ENCODE peak calls at places on chromosomes 2 and 18, in six cellular contexts. J is A549, F is endothelial cell of umbilical vein, V is body of pancreas, Q is tibial nerve, W is IMR-90. Z is an unnamed sample.

GRCh38 chr2:127086800-127087737 is 19.9 kb downstream of the BIN1 start:
- DNase-seq in J (no peak), F (peak; percentile 75), V (no peak), Q (peak; percentile 66), W (peak; percentile 88), Z (peak; percentile 52)

GRCh38 chr2:6913415-6914157 is 3.6 kb upstream of the RNF144A start:
- DNase-seq in J (no peak), F (no peak), V (no peak), Q (no peak), W (no peak), Z (no peak)

GRCh38 chr18:31575515-31576246 is 16.0 kb upstream of the TTR start:
- DNase-seq in J (no peak), F (no peak), V (no peak), Q (no peak), W (no peak), Z (no peak)

GRCh38 chr18:3867768-3868445 is 417.9 kb downstream of the TGIF1 start:
- DNase-seq in J (no peak), F (no peak), V (no peak), Q (no peak), W (no peak), Z (no peak)

GRCh38 chr2:58913082-58913726 is 672.1 kb upstream of the FANCL start:
- DNase-seq in J (no peak), F (no peak), V (no peak), Q (no peak), W (no peak), Z (no peak)

GRCh38 chr18:22705328-22705727 is 227.8 kb upstream of the RBBP8 start:
- DNase-seq in J (peak; percentile 56), F (no peak), V (no peak), Q (no peak), W (peak; percentile 91), Z (no peak)

GRCh38 chr2:75709297-75709696 is 1.4 kb downstream of the GCFC2 start:
- DNase-seq in J (no peak), F (peak; percentile 24), V (no peak), Q (no peak), W (no peak), Z (no peak)

GRCh38 chr2:46914578-46915230 is 902 bp downstream of the MCFD2 start:
- DNase-seq in J (no peak), F (peak; percentile 38), V (no peak), Q (no peak), W (no peak), Z (no peak)

GRCh38 chr2:28036307-28036706 is 145.8 kb downstream of the BABAM2 start:
- DNase-seq in J (no peak), F (peak; percentile 48), V (no peak), Q (no peak), W (peak; percentile 30), Z (no peak)
- H3K27ac ChIP-seq in J (no peak overlapping the region), F (peak overlapping the region; percentile 33), V (no peak overlapping the region), Q (no peak overlapping the region), W (no peak overlapping the region), Z (no peak overlapping the region)

GRCh38 chr2:135531231-135532197 is at the start of gene R3HDM1:
- DNase-seq in J (peak; percentile 100), F (peak; percentile 100), V (peak; percentile 99), Q (peak; percentile 97), W (peak; percentile 100), Z (peak; percentile 99)
- TF ChIP-seq CTCF in J (peak; percentile 18), F (no peak), V (no peak), Q (no peak), W (peak; percentile 29), Z (no peak)

GRCh38 chr2:42309366-42309765 is 51.7 kb downstream of the COX7A2L start:
- DNase-seq in J (no peak), F (no peak), V (no peak), Q (no peak), W (no peak), Z (no peak)
- TF ChIP-seq POLR2A in J (no peak), F (no peak), V (no peak), Q (no peak), W (no peak), Z (no peak)

GRCh38 chr2:199744260-199744659 is 106.7 kb downstream of the FTCDNL1 start:
- DNase-seq in J (no peak), F (no peak), V (no peak), Q (no peak), W (no peak), Z (no peak)

GRCh38 chr2:199738723-199739412 is 112.1 kb downstream of the FTCDNL1 start:
- DNase-seq in J (peak; percentile 57), F (no peak), V (no peak), Q (no peak), W (peak; percentile 70), Z (no peak)

GRCh38 chr2:199742884-199743283 is 108.1 kb downstream of the FTCDNL1 start:
- DNase-seq in J (no peak), F (no peak), V (no peak), Q (no peak), W (no peak), Z (no peak)

GRCh38 chr2:199740111-199740428 is 110.9 kb downstream of the FTCDNL1 start:
- DNase-seq in J (no peak), F (no peak), V (no peak), Q (no peak), W (no peak), Z (no peak)

DNA sequence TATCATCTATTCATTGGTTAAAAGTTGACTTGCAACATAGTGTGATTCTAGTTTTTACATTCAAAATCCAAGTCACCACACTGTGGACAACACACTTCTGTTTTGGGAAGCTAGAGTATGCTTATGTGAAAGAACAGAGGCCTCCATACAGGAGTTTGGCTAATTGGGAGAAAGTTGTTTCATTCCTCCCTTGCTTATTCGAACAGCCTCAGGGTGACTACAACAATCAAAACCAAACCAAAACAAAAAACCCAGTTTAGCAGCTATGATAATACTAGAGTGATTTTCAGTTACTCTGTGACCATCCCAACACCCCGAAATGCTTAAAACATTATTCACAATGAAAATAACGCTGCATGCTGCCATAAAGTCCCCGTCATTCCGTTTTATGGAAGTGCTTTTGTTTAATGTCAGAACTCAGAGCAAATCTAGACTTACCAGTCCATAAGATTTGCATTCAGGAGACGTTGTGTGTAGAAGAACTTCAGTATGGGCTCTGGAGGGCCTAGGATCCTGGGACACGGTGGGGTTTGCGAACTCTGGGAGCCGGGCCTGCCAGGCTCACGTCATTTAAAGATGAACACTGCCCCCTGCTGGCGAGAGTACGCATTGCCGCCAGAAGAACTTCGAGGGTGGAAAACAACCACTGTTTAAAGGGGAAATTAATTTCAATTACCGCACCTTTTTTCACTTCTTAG is 111.4 kb downstream of the FTCDNL1 start:
- DNase-seq in J (peak; percentile 65), F (peak; percentile 51), V (peak; percentile 75), Q (peak; percentile 70), W (peak; percentile 52), Z (peak; percentile 47)
- H3K27ac ChIP-seq in J (peak overlapping the region; percentile 61), F (no peak overlapping the region), V (no peak overlapping the region), Q (no peak overlapping the region), W (no peak overlapping the region), Z (no peak overlapping the region)

GRCh38 chr18:63505566-63506335 is 29.0 kb downstream of the SERPINB5 start:
- DNase-seq in J (peak; percentile 15), F (peak; percentile 32), V (no peak), Q (no peak), W (peak; percentile 4), Z (peak; percentile 70)
- TF ChIP-seq CTCF in J (peak; percentile 47), F (peak; percentile 65), V (peak; percentile 33), Q (no peak), W (peak; percentile 47), Z (no peak)

GRCh38 chr2:36653155-36653554 is 43.4 kb upstream of the VIT start:
- DNase-seq in J (no peak), F (no peak), V (no peak), Q (no peak), W (no peak), Z (no peak)

GRCh38 chr2:36650434-36650833 is 46.1 kb upstream of the VIT start:
- DNase-seq in J (no peak), F (no peak), V (no peak), Q (no peak), W (no peak), Z (no peak)

GRCh38 chr2:36657703-36658102 is 38.8 kb upstream of the VIT start:
- DNase-seq in J (no peak), F (no peak), V (no peak), Q (no peak), W (no peak), Z (no peak)

GRCh38 chr2:36655456-36655855 is 41.1 kb upstream of the VIT start:
- DNase-seq in J (no peak), F (peak; percentile 89), V (no peak), Q (no peak), W (peak; percentile 48), Z (no peak)

DNA sequence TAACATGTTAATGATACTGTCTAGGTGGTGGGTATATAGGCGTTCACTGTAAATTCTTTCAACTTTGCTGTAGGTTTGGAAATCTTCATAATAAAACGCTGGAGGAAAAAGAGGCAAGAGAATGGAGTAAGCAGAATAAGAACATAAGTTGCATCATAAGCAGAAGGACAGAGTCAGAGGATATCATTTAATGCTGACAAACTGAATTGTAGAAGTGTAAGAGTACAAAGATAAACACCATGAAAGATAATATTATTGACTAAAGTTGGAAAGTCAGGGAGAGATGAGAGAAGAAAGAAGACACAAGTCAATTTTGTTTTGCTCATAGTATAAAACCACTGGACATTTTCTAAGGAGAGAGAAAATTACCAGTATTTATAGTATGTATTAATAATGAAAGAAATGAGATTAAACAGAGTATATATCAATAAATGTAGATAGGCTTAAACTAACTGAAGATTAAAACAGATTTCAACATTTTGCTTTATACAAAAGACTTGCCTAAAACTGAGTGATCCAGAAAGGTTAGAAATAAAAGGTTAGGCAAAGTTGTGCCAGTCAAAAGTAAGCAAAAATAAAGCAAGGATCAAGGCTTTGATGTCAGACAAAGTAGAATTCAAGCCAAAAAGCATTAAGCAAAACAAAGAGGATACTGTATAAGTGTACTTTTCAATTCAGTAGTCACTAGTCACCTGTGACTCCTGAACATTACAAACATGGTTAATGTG is 42.4 kb upstream of the VIT start:
- DNase-seq in J (no peak), F (no peak), V (no peak), Q (no peak), W (no peak), Z (no peak)
- TF ChIP-seq POLR2A in J (no peak), F (no peak), V (no peak), Q (no peak), W (no peak), Z (no peak)

GRCh38 chr18:34311468-34311867 is 86.8 kb upstream of the NOL4 start:
- DNase-seq in J (no peak), F (no peak), V (no peak), Q (no peak), W (no peak), Z (no peak)
- H3K27ac ChIP-seq in J (no peak overlapping the region), F (no peak overlapping the region), V (no peak overlapping the region), Q (no peak overlapping the region), W (no peak overlapping the region), Z (no peak overlapping the region)

Z was measured in Peyer's patch.